ENCODE peak calls at places on chromosomes 6 and 20, in four cellular contexts. X is HL-60, Y is GM23338, Q is HCT116. B is an unnamed sample.

GRCh38 chr6:155444120-155444917 is 11.3 kb downstream of the NOX3 start:
- DNase-seq in X (no peak), Y (no peak), Q (peak), B (peak)

GRCh38 chr6:14690120-14691056 is 555.5 kb upstream of the JARID2 start:
- DNase-seq in X (no peak), Y (no peak), Q (no peak), B (no peak)

GRCh38 chr6:43298565-43299337 is 691 bp downstream of the SLC22A7 start:
- DNase-seq in X (no peak), Y (no peak), Q (no peak), B (no peak)

GRCh38 chr20:43392561-43392960 is 65.1 kb upstream of the SRSF6 start:
- DNase-seq in X (no peak), Y (no peak), Q (no peak), B (no peak)

GRCh38 chr6:67735623-67736022 is 899.5 kb upstream of the ADGRB3 start:
- DNase-seq in X (no peak), Y (no peak), Q (no peak), B (no peak)

GRCh38 chr20:37390891-37391525 is 45.1 kb downstream of the SRC start:
- DNase-seq in X (no peak), Y (no peak), Q (no peak), B (no peak)

GRCh38 chr6:121733216-121733615 is 297.8 kb downstream of the GJA1 start:
- DNase-seq in X (no peak), Y (no peak), Q (no peak), B (no peak)

GRCh38 chr6:113077794-113078193 is 730.7 kb downstream of the RFPL4B start:
- DNase-seq in X (no peak), Y (no peak), Q (no peak), B (no peak)

GRCh38 chr6:30730611-30731435 is 10.7 kb downstream of the TUBB start:
- DNase-seq in X (peak), Y (peak), Q (peak), B (no peak)

GRCh38 chr6:170110201-170111140 is 180.4 kb downstream of the DLL1 start:
- DNase-seq in X (no peak), Y (no peak), Q (no peak), B (no peak)

GRCh38 chr6:160270347-160270746 is 11.7 kb upstream of the SLC22A2 start:
- DNase-seq in X (no peak), Y (no peak), Q (no peak), B (no peak)

GRCh38 chr6:69914015-69914485 is 47.7 kb downstream of the COL19A1 start:
- DNase-seq in X (no peak), Y (peak), Q (no peak), B (no peak)

GRCh38 chr6:108652375-108652774 is 91.7 kb downstream of the FOXO3 start:
- DNase-seq in X (no peak), Y (no peak), Q (no peak), B (no peak)

GRCh38 chr20:7124120-7124519 is 356.6 kb downstream of the BMP2 start:
- DNase-seq in X (no peak), Y (no peak), Q (no peak), B (no peak)

GRCh38 chr6:21808551-21809181 is 215.1 kb downstream of the SOX4 start:
- DNase-seq in X (no peak), Y (no peak), Q (no peak), B (no peak)

GRCh38 chr6:167030222-167031072 is 31.2 kb downstream of the CEP43 start:
- DNase-seq in X (no peak), Y (no peak), Q (no peak), B (no peak)

GRCh38 chr6:96059586-96059985 is 43.8 kb downstream of the FUT9 start:
- DNase-seq in X (no peak), Y (no peak), Q (no peak), B (no peak)

GRCh38 chr6:11434565-11435326 is 102.8 kb upstream of the TMEM170B start:
- DNase-seq in X (peak), Y (no peak), Q (no peak), B (no peak)

GRCh38 chr6:54198134-54198533 is 86.9 kb downstream of the MLIP start:
- DNase-seq in X (peak), Y (no peak), Q (no peak), B (no peak)

GRCh38 chr6:71410164-71410566 is 121.6 kb downstream of the OGFRL1 start:
- DNase-seq in X (no peak), Y (no peak), Q (no peak), B (peak)

GRCh38 chr20:21517566-21518277 is 3.9 kb upstream of the NKX2-2 start:
- DNase-seq in X (no peak), Y (peak), Q (no peak), B (no peak)

GRCh38 chr6:139308936-139309603 is 17.3 kb upstream of the TXLNB start:
- DNase-seq in X (no peak), Y (no peak), Q (no peak), B (no peak)

GRCh38 chr6:153058291-153058690 is 55.8 kb upstream of the MTRF1L start:
- DNase-seq in X (no peak), Y (no peak), Q (no peak), B (no peak)

GRCh38 chr6:41693866-41694265 is 41.5 kb downstream of the TFEB start:
- DNase-seq in X (no peak), Y (no peak), Q (no peak), B (no peak)

GRCh38 chr20:10004900-10005299 is 29.9 kb upstream of the ANKEF1 start:
- DNase-seq in X (no peak), Y (no peak), Q (no peak), B (no peak)

GRCh38 chr20:53360815-53361214 is 232.8 kb downstream of the ZNF217 start:
- DNase-seq in X (no peak), Y (no peak), Q (no peak), B (no peak)

GRCh38 chr6:12077021-12077420 is 64.9 kb downstream of the HIVEP1 start:
- DNase-seq in X (no peak), Y (no peak), Q (no peak), B (no peak)

GRCh38 chr6:3229566-3230274 is 2.3 kb upstream of the TUBB2B start:
- DNase-seq in X (no peak), Y (peak), Q (no peak), B (no peak)

GRCh38 chr20:8244637-8245036 is 112.6 kb downstream of the PLCB1 start:
- DNase-seq in X (no peak), Y (no peak), Q (no peak), B (no peak)

GRCh38 chr6:31158863-31159855 is 770 bp downstream of the TCF19 start:
- DNase-seq in X (peak), Y (peak), Q (no peak), B (no peak)

GRCh38 chr20:32160341-32160740 is 47.2 kb downstream of the PLAGL2 start:
- DNase-seq in X (no peak), Y (no peak), Q (no peak), B (no peak)

GRCh38 chr6:132219901-132220300 is 181.4 kb downstream of the MOXD1 start:
- DNase-seq in X (no peak), Y (no peak), Q (no peak), B (no peak)

GRCh38 chr20:61537721-61538480 is 285.8 kb downstream of the CDH4 start:
- DNase-seq in X (no peak), Y (no peak), Q (no peak), B (no peak)

GRCh38 chr20:25739615-25740320 is 43.1 kb upstream of the ZNF337 start:
- DNase-seq in X (no peak), Y (no peak), Q (no peak), B (peak)

GRCh38 chr6:52929321-52930164 is 20.0 kb upstream of the GSTA3 start:
- DNase-seq in X (no peak), Y (no peak), Q (peak), B (peak)

DNA sequence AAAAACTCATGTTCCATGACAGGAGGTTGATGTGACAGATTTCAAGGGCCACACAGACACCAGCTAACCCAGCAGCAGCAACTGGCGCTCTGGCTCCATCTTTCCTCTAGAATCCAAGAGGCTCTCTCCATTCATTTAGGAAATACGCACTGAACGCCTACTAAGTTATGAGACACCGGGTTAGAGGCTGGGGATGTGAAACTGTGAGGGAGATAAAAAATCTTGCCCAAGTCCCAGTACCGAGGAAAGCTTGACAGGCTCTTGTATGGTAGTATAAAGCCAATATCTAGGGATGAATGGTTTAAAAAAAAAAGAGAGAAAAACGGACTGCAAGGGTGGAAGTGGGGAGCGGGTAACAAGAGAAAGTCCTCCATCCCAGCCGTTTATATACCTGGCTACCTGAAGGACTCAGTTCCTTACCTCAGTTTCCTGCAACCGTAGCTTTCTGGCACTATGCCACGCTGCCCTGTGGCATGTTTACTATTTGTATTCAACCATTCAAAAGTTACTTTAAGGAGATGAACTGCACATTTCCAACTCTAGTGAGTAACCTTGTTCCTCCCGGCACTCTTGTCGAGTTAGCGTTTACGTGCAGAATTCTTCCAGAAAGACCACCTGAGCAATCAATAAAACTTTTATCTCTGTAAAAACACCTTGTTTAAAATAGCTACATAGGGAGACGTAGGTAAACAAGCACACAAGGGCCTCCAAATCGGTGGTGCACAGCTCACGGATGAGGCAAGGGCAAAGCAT is 1.7 kb downstream of the BEND3 start:
- DNase-seq in X (no peak), Y (no peak), Q (no peak), B (no peak)
- H3K4me3 ChIP-seq in X (peak), Y (peak), Q (peak), B (peak)

GRCh38 chr6:163416640-163417253 is 2.2 kb downstream of the QKI start:
- DNase-seq in X (peak), Y (peak), Q (peak), B (no peak)
- H3K27ac ChIP-seq in X (peak), Y (peak), Q (peak), B (peak)

DNA sequence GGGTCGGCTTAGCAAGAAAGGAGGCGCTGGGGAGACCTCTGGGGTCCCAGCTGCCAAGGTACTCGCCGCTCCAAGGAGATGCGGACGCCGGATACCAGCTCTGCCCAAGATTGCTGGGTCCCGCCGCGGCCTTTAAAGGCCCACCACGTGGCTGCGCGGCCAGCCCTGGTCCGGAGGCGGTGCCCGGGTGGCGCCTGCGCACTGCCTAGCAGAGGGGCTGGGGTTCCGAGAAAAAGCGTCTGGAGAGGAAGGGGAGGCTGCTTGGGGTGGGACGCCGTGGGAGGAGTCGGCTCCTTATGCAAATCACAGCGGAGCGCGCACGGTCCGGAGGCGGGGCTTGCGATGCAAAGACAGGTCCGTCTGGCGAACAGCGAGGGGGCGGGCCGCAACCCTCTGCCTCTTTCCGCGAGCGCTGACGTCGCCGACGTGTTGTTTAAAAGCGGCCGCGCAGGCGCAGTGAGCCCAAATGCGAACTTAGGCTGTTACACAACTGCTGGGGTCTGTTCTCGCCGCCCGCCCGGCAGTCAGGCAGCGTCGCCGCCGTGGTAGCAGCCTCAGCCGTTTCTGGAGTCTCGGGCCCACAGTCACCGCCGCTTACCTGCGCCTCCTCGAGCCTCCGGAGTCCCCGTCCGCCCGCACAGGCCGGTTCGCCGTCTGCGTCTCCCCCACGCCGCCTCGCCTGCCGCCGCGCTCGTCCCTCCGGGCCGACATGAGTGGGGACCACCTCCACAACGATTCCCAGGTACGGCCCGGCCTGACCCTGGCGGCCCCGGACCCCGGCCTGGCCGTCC is at the start of gene TOP1:
- DNase-seq in X (peak), Y (peak), Q (peak), B (peak)
- TF ChIP-seq REST in X (no peak), Y (no peak), Q (no peak), B (no peak)

DNA sequence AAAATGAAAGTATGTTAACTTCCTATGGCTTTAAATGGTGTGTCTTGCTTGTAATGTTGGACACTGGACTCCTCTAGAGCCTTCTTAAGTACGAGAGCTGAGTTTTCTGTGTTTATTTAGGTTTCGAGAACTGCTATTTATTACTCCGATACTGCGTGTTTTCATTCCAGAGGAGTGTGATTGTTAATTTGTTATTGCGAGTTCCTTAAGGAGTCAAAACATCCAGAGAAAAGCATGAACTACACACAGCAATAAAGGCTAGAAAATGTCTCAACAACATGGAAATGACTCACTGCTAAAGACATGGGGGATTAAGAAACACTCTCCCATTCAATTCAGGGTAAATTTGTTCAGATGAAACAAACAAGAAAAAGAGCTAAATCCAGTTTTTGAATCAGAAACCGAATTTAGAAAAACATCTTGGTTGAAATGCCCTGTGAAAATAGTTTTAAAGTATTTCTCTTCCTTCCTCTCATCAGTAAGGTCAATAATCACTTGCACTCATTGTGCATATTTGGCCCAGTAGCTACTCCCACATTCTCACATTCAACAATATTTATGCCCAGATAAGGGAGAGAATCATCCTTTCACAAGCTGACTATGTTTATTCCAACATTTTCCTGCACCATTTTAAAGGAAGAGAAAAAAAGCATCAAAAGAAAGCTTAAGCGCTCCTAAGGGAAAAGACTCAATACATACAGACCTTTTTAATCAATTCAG is 36.0 kb downstream of the ATXN1 start:
- DNase-seq in X (no peak), Y (no peak), Q (no peak), B (peak)
- H3K4me3 ChIP-seq in X (no peak), Y (no peak), Q (peak), B (peak)

B was measured in Panc1.